ENCODE peak calls at places on chromosomes 12 and 14, in eight cellular contexts. D, A, L, E, J, Z, S and W are unnamed samples.
A peak's percentile ranks its signal among the peaks of the same experiment; 100 is the strongest.

GRCh38 chr14:68522510-68523325 is 270.1 kb downstream of the ZFP36L1 start:
- DNase-seq in D (no peak), A (no peak), L (no peak), E (no peak), J (no peak), Z (no peak), S (no peak), W (no peak)

GRCh38 chr12:9760699-9761406 is at the start of gene CD69:
- DNase-seq in D (no peak), A (no peak), L (peak; percentile 42), E (no peak), J (no peak), Z (no peak), S (no peak), W (peak; percentile 16)

GRCh38 chr12:1870998-1871917 is 47.2 kb downstream of the CACNA2D4 start:
- DNase-seq in D (peak; percentile 6), A (no peak), L (no peak), E (no peak), J (no peak), Z (no peak), S (no peak), W (no peak)

GRCh38 chr12:72288911-72289310 is 16.7 kb downstream of the TRHDE start:
- DNase-seq in D (no peak), A (no peak), L (no peak), E (no peak), J (no peak), Z (no peak), S (no peak), W (no peak)

GRCh38 chr14:37201724-37202123 is 4.0 kb downstream of the MIPOL1 start:
- DNase-seq in D (no peak), A (no peak), L (no peak), E (no peak), J (no peak), Z (no peak), S (no peak), W (no peak)

GRCh38 chr14:94562019-94562418 is 777 bp downstream of the SERPINA4 start:
- DNase-seq in D (no peak), A (peak; percentile 34), L (no peak), E (no peak), J (no peak), Z (no peak), S (no peak), W (no peak)

GRCh38 chr14:58464652-58465051 is 37.1 kb downstream of the KIAA0586 start:
- DNase-seq in D (no peak), A (no peak), L (no peak), E (no peak), J (no peak), Z (no peak), S (no peak), W (no peak)

GRCh38 chr12:120496353-120497340 is 734 bp downstream of the DYNLL1 start:
- DNase-seq in D (peak; percentile 13), A (peak; percentile 71), L (peak; percentile 68), E (peak; percentile 41), J (no peak), Z (peak; percentile 44), S (peak; percentile 61), W (peak; percentile 38)

GRCh38 chr14:101814869-101815268 is 53.4 kb downstream of the PPP2R5C start:
- DNase-seq in D (no peak), A (no peak), L (no peak), E (no peak), J (no peak), Z (no peak), S (no peak), W (no peak)

GRCh38 chr14:32473476-32473875 is 144.4 kb downstream of the AKAP6 start:
- DNase-seq in D (no peak), A (peak; percentile 58), L (no peak), E (no peak), J (peak; percentile 93), Z (no peak), S (no peak), W (peak; percentile 33)

GRCh38 chr12:67161322-67161918 is 107.7 kb upstream of the CAND1 start:
- DNase-seq in D (no peak), A (peak; percentile 53), L (peak; percentile 41), E (peak; percentile 40), J (no peak), Z (peak; percentile 31), S (peak; percentile 8), W (peak; percentile 59)
- TF ChIP-seq CTCF in D (peak; percentile 59), A (peak; percentile 63), L (peak; percentile 16), E (peak; percentile 61), J (peak; percentile 67), Z (peak; percentile 54), S (peak; percentile 47), W (peak; percentile 47)

GRCh38 chr12:28427046-28427445 is 236.8 kb downstream of the CCDC91 start:
- DNase-seq in D (no peak), A (no peak), L (no peak), E (no peak), J (no peak), Z (no peak), S (no peak), W (no peak)

GRCh38 chr12:28425531-28425930 is 235.3 kb downstream of the CCDC91 start:
- DNase-seq in D (no peak), A (no peak), L (no peak), E (no peak), J (no peak), Z (no peak), S (no peak), W (peak; percentile 2)

GRCh38 chr12:28421374-28421773 is 231.1 kb downstream of the CCDC91 start:
- DNase-seq in D (no peak), A (no peak), L (no peak), E (no peak), J (no peak), Z (no peak), S (no peak), W (no peak)

GRCh38 chr12:28424965-28425364 is 234.7 kb downstream of the CCDC91 start:
- DNase-seq in D (no peak), A (peak; percentile 30), L (no peak), E (no peak), J (no peak), Z (no peak), S (no peak), W (peak; percentile 54)
- TF ChIP-seq CTCF in D (no peak), A (no peak), L (no peak), E (no peak), J (no peak), Z (no peak), S (no peak), W (no peak)

DNA sequence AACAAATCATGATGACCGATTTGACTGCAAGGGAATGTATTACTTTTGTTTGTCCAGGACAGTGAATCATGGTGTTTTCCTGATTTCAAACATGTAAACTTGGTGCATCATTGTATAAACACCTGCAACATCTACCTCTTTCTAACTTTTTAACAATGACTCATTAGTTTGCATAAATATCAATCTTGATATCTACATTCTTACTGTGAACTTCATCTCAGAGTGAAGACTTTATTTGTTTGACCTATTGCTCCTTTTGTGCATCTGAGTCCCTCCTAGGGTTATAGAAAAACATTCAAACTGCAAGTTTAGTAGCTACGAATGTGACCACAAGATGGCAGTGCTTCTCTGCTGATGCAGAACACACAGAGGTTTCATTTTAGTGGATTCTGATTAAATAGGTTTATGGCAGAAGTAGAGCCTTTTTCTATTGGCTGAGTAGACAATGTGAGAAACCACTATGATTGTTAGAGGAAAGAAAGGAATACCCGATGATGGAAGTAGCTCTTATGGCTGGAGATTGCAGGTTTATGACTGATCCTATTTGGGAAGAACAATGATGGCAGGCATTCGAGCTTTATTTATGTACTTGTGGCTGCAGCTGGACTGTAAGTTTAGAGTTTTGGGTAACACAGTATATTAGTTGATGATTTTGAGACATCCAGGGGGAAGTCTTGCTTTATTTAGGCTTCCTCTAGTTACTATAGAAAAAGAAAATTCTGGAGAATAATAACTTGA is 244.2 kb upstream of the OR4E1 start:
- DNase-seq in D (no peak), A (peak; percentile 52), L (peak; percentile 29), E (peak; percentile 53), J (peak; percentile 93), Z (peak; percentile 43), S (peak; percentile 26), W (peak; percentile 46)
- TF ChIP-seq CTCF in D (peak; percentile 82), A (peak; percentile 59), L (peak; percentile 67), E (peak; percentile 74), J (peak; percentile 80), Z (peak; percentile 86), S (peak; percentile 73), W (no peak)

DNA sequence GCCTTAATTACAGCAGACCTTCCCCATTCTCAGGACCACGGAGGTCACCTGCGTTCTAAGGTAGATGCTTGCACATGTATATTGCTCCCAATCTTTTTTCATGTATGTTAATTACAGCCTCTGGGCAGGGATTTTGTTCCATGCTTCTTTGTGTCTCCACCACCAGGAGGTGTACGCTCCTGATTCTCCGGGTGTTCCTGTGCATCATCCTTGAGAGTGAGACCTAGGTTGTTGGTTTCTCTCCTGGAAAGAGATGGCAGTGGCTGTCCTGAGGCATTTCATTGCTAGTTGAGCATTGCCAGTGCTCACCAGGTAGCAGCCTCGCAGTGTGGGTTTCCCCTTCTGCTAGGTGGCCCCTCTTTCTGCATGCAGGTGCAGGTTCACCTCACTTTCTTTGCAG is 52.8 kb downstream of the KCNK13 start:
- DNase-seq in D (no peak), A (no peak), L (no peak), E (peak; percentile 3), J (no peak), Z (peak; percentile 11), S (no peak), W (no peak)
- TF ChIP-seq CTCF in D (peak; percentile 52), A (no peak), L (no peak), E (peak; percentile 37), J (no peak), Z (no peak), S (no peak), W (no peak)

GRCh38 chr12:52952082-52952801 is 3.3 kb downstream of the KRT18 start:
- DNase-seq in D (no peak), A (peak; percentile 90), L (no peak), E (no peak), J (no peak), Z (no peak), S (peak; percentile 21), W (peak; percentile 48)
- TF ChIP-seq CTCF in D (peak; percentile 45), A (peak; percentile 70), L (peak; percentile 3), E (no peak), J (peak; percentile 36), Z (peak; percentile 49), S (no peak), W (peak; percentile 17)

GRCh38 chr14:79256311-79256879 is 954.9 kb downstream of the DIO2 start:
- DNase-seq in D (no peak), A (peak; percentile 6), L (no peak), E (no peak), J (no peak), Z (no peak), S (no peak), W (no peak)
- TF ChIP-seq CTCF in D (no peak), A (peak; percentile 44), L (no peak), E (no peak), J (no peak), Z (no peak), S (no peak), W (no peak)

GRCh38 chr12:127964717-127965116 is 302.3 kb upstream of the TMEM132C start:
- DNase-seq in D (no peak), A (no peak), L (no peak), E (no peak), J (no peak), Z (no peak), S (no peak), W (no peak)
- TF ChIP-seq CTCF in D (no peak), A (no peak), L (no peak), E (no peak), J (no peak), Z (no peak), S (no peak), W (no peak)